ENCODE peak calls at places on chromosomes 5 and 9, in seven cellular contexts. L is CD8-positive, alpha-beta memory T cell; I is adrenal gland; Z is PC-9; M is A549; V is stomach; F is IMR-90. E is an unnamed sample.

GRCh38 chr9:125742657-125743056 is 4.5 kb upstream of the PBX3 start:
- DNase-seq in M (no peak), Z (no peak), I (no peak), F (no peak), L (no peak), V (no peak), E (no peak)

GRCh38 chr5:176799488-176799887 is 10.9 kb upstream of the UNC5A start:
- DNase-seq in F (no peak), V (no peak), Z (no peak), I (no peak), M (no peak), L (no peak), E (no peak)

GRCh38 chr9:128892223-128892892 is 10.4 kb downstream of the LRRC8A start:
- DNase-seq in L (peak; percentile 63), V (peak; percentile 82), F (peak; percentile 81), I (peak; percentile 85), Z (peak; percentile 99), M (peak; percentile 55), E (no peak)

GRCh38 chr9:131727184-131727785 is 12.6 kb downstream of the RAPGEF1 start:
- DNase-seq in V (no peak), Z (no peak), L (no peak), I (peak; percentile 66), F (peak; percentile 24), M (no peak), E (peak; percentile 55)

GRCh38 chr5:97694091-97694490 is 511.0 kb upstream of the RIOK2 start:
- DNase-seq in F (no peak), M (no peak), I (no peak), Z (no peak), L (no peak), V (no peak), E (no peak)

GRCh38 chr9:136059321-136059791 is 35.7 kb downstream of the NACC2 start:
- DNase-seq in M (no peak), L (no peak), V (no peak), Z (no peak), F (no peak), I (no peak), E (no peak)

GRCh38 chr9:2620876-2621677 is 510 bp upstream of the VLDLR start:
- DNase-seq in I (peak; percentile 90), L (no peak), F (peak; percentile 87), M (peak; percentile 79), Z (peak; percentile 71), V (peak; percentile 87), E (peak; percentile 14)

GRCh38 chr5:64635056-64635686 is 55.1 kb upstream of the SHISAL2B start:
- DNase-seq in Z (no peak), I (no peak), F (peak; percentile 39), L (no peak), V (no peak), M (peak; percentile 7), E (no peak)

GRCh38 chr5:93054424-93055165 is 526.4 kb downstream of the NR2F1-AS1 start:
- DNase-seq in Z (no peak), F (peak; percentile 51), I (no peak), L (no peak), V (no peak), M (no peak), E (no peak)

GRCh38 chr5:173410459-173411233 is 82.4 kb upstream of the STC2 start:
- DNase-seq in I (no peak), Z (no peak), L (no peak), M (no peak), F (no peak), V (no peak), E (no peak)

GRCh38 chr9:3809724-3810123 is 283.9 kb upstream of the RFX3 start:
- DNase-seq in V (no peak), Z (no peak), I (no peak), F (peak; percentile 18), L (no peak), M (no peak), E (no peak)

GRCh38 chr5:123482258-123482657 is 29.7 kb upstream of the CSNK1G3 start:
- DNase-seq in V (no peak), F (peak; percentile 8), L (no peak), M (no peak), Z (no peak), I (no peak), E (no peak)

GRCh38 chr9:112380102-112380581 is at the start of gene HSDL2:
- DNase-seq in V (peak; percentile 52), I (no peak), L (no peak), F (peak; percentile 28), M (peak; percentile 41), Z (no peak), E (no peak)

GRCh38 chr9:95297316-95297715 is 20.2 kb downstream of the FANCC start:
- DNase-seq in Z (no peak), L (no peak), M (no peak), F (no peak), I (no peak), V (no peak), E (no peak)

GRCh38 chr5:71907589-71908145 is 188.6 kb downstream of the CARTPT start:
- DNase-seq in M (no peak), I (no peak), F (no peak), V (no peak), Z (no peak), L (no peak), E (no peak)

GRCh38 chr5:80798633-80799032 is 143.8 kb upstream of the DHFR start:
- DNase-seq in F (no peak), M (no peak), V (no peak), Z (no peak), L (no peak), I (no peak), E (no peak)

GRCh38 chr5:128637031-128637430 is 99.0 kb upstream of the FBN2 start:
- DNase-seq in M (no peak), L (no peak), F (peak; percentile 84), V (no peak), I (no peak), Z (no peak), E (no peak)

GRCh38 chr9:123996731-123997421 is 14.7 kb upstream of the LHX2 start:
- DNase-seq in I (peak; percentile 33), V (peak; percentile 36), M (no peak), L (no peak), F (no peak), Z (no peak), E (no peak)

GRCh38 chr5:133830281-133830680 is 138.1 kb downstream of the C5orf15 start:
- DNase-seq in Z (no peak), L (no peak), V (no peak), M (no peak), F (no peak), I (no peak), E (no peak)

DNA sequence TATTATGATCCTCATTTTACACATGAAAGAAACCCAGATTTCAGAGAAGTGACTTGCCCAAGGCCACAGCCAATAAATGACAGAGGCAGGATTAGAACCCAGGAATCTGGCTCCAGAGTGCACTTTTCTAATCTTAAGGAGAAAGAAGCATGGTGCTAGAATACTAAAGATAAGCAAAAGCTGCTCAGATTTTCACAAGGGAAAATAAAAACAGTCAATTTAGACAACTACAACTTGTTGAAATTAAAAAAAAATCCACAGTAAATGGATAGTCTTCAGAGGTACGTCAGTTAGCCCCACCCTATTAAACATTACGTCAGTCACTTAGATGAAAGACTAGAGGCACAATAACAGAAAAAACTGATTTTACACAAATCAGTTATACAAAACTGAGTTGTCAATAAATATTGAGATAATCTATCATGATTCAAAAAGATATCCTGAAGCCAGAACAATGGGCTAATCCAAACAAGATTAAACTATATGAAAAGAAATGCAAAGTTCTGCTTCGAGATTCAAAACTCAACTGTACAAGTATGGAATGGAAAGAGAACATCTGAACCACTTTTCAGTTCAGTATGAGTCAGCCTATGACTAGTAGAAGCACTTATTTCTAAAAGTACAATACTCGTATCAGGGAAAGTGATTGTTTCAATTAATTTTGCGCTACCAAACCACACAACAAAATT is 9.3 kb downstream of the TMEM245 start:
- DNase-seq in L (no peak), I (no peak), Z (no peak), M (no peak), V (no peak), F (peak; percentile 80), E (peak; percentile 52)
- H3K4me1 ChIP-seq in L (peaks cover 69% of the 10 kb centered on the region), I (peaks cover 65% of the 10 kb centered on the region), Z (peaks cover 78% of the 10 kb centered on the region), M (peaks cover 89% of the 10 kb centered on the region), V (peaks cover 93% of the 10 kb centered on the region), F (peaks cover 8% of the 10 kb centered on the region), E (peaks cover 88% of the 10 kb centered on the region)

GRCh38 chr9:27569406-27569805 is 3.9 kb downstream of the C9orf72 start:
- DNase-seq in Z (no peak), M (no peak), I (no peak), F (no peak), L (no peak), V (no peak), E (no peak)

GRCh38 chr9:27572036-27572435 is 1.2 kb downstream of the C9orf72 start:
- DNase-seq in V (no peak), F (no peak), I (no peak), M (no peak), L (no peak), Z (no peak), E (no peak)

GRCh38 chr9:27572918-27573698 is at the start of gene C9orf72:
- DNase-seq in I (peak; percentile 83), L (peak; percentile 91), M (peak; percentile 67), V (peak; percentile 84), Z (peak; percentile 66), F (peak; percentile 31), E (peak; percentile 96)

GRCh38 chr9:27572566-27572917 is 739 bp downstream of the C9orf72 start:
- DNase-seq in M (no peak), Z (no peak), L (peak; percentile 77), V (peak; percentile 57), F (no peak), I (peak; percentile 72), E (peak; percentile 69)

GRCh38 chr9:27573699-27574265 is 501 bp upstream of the C9orf72 start:
- DNase-seq in I (peak; percentile 99), F (peak; percentile 99), V (peak; percentile 98), L (peak; percentile 98), Z (peak; percentile 82), M (peak; percentile 94), E (peak; percentile 98)
- H3K4me1 ChIP-seq in I (no peaks in the 10 kb centered on the region), F (no peaks in the 10 kb centered on the region), V (peaks cover 35% of the 10 kb centered on the region), L (peaks cover 15% of the 10 kb centered on the region), Z (peaks cover 27% of the 10 kb centered on the region), M (peaks cover 9% of the 10 kb centered on the region), E (peaks cover 14% of the 10 kb centered on the region)

GRCh38 chr9:134406366-134407122 is 80.3 kb downstream of the RXRA start:
- DNase-seq in L (no peak), F (no peak), M (peak; percentile 64), I (peak; percentile 59), Z (peak; percentile 82), V (no peak), E (no peak)
- H3K4me1 ChIP-seq in L (peaks cover 52% of the 10 kb centered on the region), F (peaks cover 30% of the 10 kb centered on the region), M (peaks cover 79% of the 10 kb centered on the region), I (peaks cover 49% of the 10 kb centered on the region), Z (peaks cover 72% of the 10 kb centered on the region), V (peaks cover 100% of the 10 kb centered on the region), E (peaks cover 57% of the 10 kb centered on the region)

GRCh38 chr9:114895605-114896004 is 34.8 kb downstream of the TNFSF8 start:
- DNase-seq in F (peak; percentile 23), I (no peak), Z (no peak), L (no peak), V (no peak), M (no peak), E (no peak)

GRCh38 chr9:114894801-114895433 is 35.5 kb downstream of the TNFSF8 start:
- DNase-seq in Z (peak; percentile 25), M (peak; percentile 60), V (no peak), I (peak; percentile 16), L (no peak), F (peak; percentile 99), E (no peak)

GRCh38 chr9:114898741-114899140 is 31.6 kb downstream of the TNFSF8 start:
- DNase-seq in M (no peak), I (peak; percentile 18), L (peak; percentile 88), Z (no peak), F (no peak), V (peak; percentile 48), E (peak; percentile 90)

GRCh38 chr9:114894206-114894605 is 36.2 kb downstream of the TNFSF8 start:
- DNase-seq in L (no peak), M (no peak), Z (no peak), F (peak; percentile 27), I (no peak), V (no peak), E (no peak)

GRCh38 chr9:114896344-114896743 is 34.0 kb downstream of the TNFSF8 start:
- DNase-seq in V (no peak), Z (no peak), I (no peak), F (no peak), M (no peak), L (no peak), E (no peak)
- H3K4me1 ChIP-seq in V (peaks cover 14% of the 10 kb centered on the region), Z (peaks cover 38% of the 10 kb centered on the region), I (no peaks in the 10 kb centered on the region), F (peaks cover 33% of the 10 kb centered on the region), M (peaks cover 41% of the 10 kb centered on the region), L (peaks cover 84% of the 10 kb centered on the region), E (peaks cover 88% of the 10 kb centered on the region)